ENCODE peak calls at places on chromosomes 5 and 9, in six cellular contexts. Y, A, B, U, F and M are unnamed samples. For H3K9me3, the result is how much of the 10 kb centered on the place peaks cover.

GRCh38 chr9:2637390-2637789 is 15.8 kb downstream of the VLDLR start:
- DNase-seq in A (no peak), U (no peak), Y (no peak), F (no peak), B (no peak), M (no peak)

GRCh38 chr9:98429613-98430012 is 174.2 kb upstream of the TBC1D2 start:
- DNase-seq in F (no peak), Y (no peak), B (no peak), A (no peak), U (peak), M (no peak)

GRCh38 chr9:114786251-114786650 is 19.6 kb downstream of the TNFSF15 start:
- DNase-seq in U (no peak), A (no peak), Y (no peak), F (no peak), B (no peak), M (no peak)

GRCh38 chr5:14702238-14702839 is 37.8 kb downstream of the OTULIN start:
- DNase-seq in U (no peak), F (no peak), A (no peak), B (no peak), Y (no peak), M (no peak)

GRCh38 chr5:73969195-73970059 is 343.4 kb downstream of the ARHGEF28 start:
- DNase-seq in B (no peak), U (no peak), A (no peak), F (no peak), Y (no peak), M (no peak)

GRCh38 chr9:124632077-124632621 is 125.0 kb upstream of the NR5A1 start:
- DNase-seq in U (peak), F (no peak), A (no peak), Y (no peak), B (no peak), M (no peak)

GRCh38 chr5:15384176-15384575 is 115.8 kb upstream of the FBXL7 start:
- DNase-seq in Y (no peak), F (no peak), B (no peak), A (no peak), U (no peak), M (no peak)

GRCh38 chr9:36101916-36102741 is 34.4 kb upstream of the GLIPR2 start:
- DNase-seq in F (no peak), Y (no peak), U (peak), B (no peak), A (no peak), M (no peak)

GRCh38 chr9:125260564-125260963 is 1.1 kb upstream of the GAPVD1 start:
- DNase-seq in Y (no peak), U (peak), B (no peak), F (no peak), A (no peak), M (no peak)

GRCh38 chr9:109427886-109428285 is 70.2 kb downstream of the PTPN3 start:
- DNase-seq in B (no peak), U (no peak), F (no peak), A (no peak), Y (no peak), M (no peak)

GRCh38 chr9:114606597-114607207 is 4.4 kb upstream of the TMEM268 start:
- DNase-seq in B (no peak), F (no peak), A (no peak), U (peak), Y (no peak), M (no peak)

GRCh38 chr5:119309290-119309818 is 46.5 kb upstream of the TNFAIP8 start:
- DNase-seq in A (no peak), Y (no peak), B (no peak), F (peak), U (no peak), M (no peak)

GRCh38 chr5:6525910-6526309 is 77.3 kb downstream of the UBE2QL1 start:
- DNase-seq in F (peak), A (no peak), B (no peak), U (no peak), Y (no peak), M (peak)

GRCh38 chr9:96784021-96784420 is 6.1 kb upstream of the ZNF510 start:
- DNase-seq in F (no peak), A (no peak), U (no peak), B (no peak), Y (no peak), M (no peak)
- H3K9me3 ChIP-seq in F (under half), A (under half), U (under half), B (under half), Y (under half), M (under half)

GRCh38 chr9:34123682-34124081 is 2.8 kb downstream of the DCAF12 start:
- DNase-seq in F (peak), U (no peak), B (no peak), Y (no peak), A (no peak), M (no peak)

GRCh38 chr9:34124923-34125322 is 1.6 kb downstream of the DCAF12 start:
- DNase-seq in F (no peak), Y (no peak), U (peak), B (no peak), A (no peak), M (no peak)

GRCh38 chr9:34121996-34122395 is 4.5 kb downstream of the DCAF12 start:
- DNase-seq in B (no peak), F (no peak), U (peak), Y (no peak), A (no peak), M (no peak)

GRCh38 chr9:34125681-34126206 is 754 bp downstream of the DCAF12 start:
- DNase-seq in A (no peak), B (no peak), U (peak), Y (no peak), F (no peak), M (no peak)

DNA sequence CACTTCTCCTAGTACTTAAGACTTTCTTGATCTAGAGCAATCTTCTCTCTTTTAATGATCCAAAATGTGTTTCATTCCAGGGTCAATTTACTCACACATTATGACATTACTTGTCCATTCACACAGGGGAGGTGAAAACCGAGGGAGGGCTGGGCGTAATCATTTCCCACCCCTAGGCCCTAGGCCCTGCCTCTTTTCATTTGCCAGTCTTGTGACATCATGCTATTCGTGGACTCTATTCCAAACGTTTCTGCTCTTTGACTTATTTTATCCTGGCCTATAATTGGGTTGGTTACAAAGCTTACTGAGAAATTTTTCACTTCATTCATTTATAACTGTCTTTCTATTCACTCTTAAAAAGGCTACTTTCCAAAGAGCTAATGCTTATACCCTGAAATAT is 2.4 kb downstream of the DCAF12 start:
- DNase-seq in Y (no peak), U (no peak), B (no peak), F (peak), A (no peak), M (no peak)
- H3K27ac ChIP-seq in Y (no peak), U (no peak), B (peak), F (peak), A (no peak), M (no peak)

DNA sequence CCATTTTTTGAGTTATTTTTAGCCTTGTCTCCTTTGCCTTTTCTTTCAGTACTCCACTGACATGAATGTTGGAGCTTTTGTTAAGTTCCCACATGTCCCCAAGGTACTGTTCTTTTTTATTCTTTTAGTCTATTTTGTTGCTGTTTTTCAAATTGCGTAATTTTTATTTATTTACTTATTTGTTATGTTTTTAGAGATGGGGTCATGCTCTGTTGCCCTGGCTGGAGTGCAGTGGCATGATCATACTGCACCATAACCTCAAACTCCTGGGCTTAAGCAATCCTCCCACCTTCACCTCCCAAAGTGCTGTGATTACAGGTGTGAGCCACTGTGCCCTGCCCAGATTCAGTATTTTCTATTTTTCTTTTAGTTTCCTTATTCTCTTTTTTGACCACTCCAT is 5.4 kb upstream of the PCDHA1 start:
- DNase-seq in F (no peak), A (no peak), B (no peak), U (no peak), Y (no peak), M (no peak)
- H3K9me3 ChIP-seq in F (under half), A (half or more), B (under half), U (under half), Y (half or more), M (under half)

DNA sequence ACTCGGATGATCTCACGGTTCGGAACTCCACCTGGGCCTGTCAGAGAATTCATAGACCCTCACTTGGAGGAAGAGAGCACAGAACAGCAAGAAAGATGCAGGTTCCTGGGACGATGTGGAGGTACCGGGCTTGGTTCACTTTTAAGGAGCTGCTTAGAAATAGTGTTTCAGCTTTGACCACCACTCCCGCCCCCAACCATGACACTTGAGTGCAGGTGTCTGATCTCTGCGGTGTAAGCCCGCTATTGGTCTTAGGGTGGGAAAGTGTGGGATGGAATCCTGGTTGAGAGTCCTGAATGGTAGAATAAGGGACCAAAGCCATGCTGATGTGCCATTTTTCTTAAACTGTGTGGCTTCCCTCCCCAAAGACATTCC is 97.2 kb upstream of the LMX1B start:
- DNase-seq in F (no peak), U (no peak), A (no peak), B (no peak), Y (no peak), M (no peak)
- H3K27ac ChIP-seq in F (no peak), U (no peak), A (no peak), B (no peak), Y (no peak), M (no peak)

GRCh38 chr5:152704286-152704685 is 299.2 kb upstream of the NMUR2 start:
- DNase-seq in U (no peak), A (no peak), B (no peak), Y (no peak), F (no peak), M (no peak)
- H3K9me3 ChIP-seq in U (under half), A (under half), B (under half), Y (under half), F (under half), M (under half)

GRCh38 chr9:95461448-95462381 is 55.1 kb downstream of the PTCH1 start:
- DNase-seq in A (no peak), B (no peak), F (no peak), U (no peak), Y (no peak), M (no peak)

GRCh38 chr9:95465115-95465514 is 51.7 kb downstream of the PTCH1 start:
- DNase-seq in A (no peak), B (no peak), F (no peak), U (no peak), Y (no peak), M (no peak)

GRCh38 chr9:95462419-95463121 is 54.2 kb downstream of the PTCH1 start:
- DNase-seq in U (peak), F (peak), B (peak), A (peak), Y (peak), M (no peak)

GRCh38 chr9:95460627-95461164 is 56.1 kb downstream of the PTCH1 start:
- DNase-seq in B (no peak), A (no peak), Y (no peak), F (no peak), U (no peak), M (no peak)

GRCh38 chr9:95463145-95464060 is 53.4 kb downstream of the PTCH1 start:
- DNase-seq in F (peak), A (no peak), Y (no peak), B (no peak), U (no peak), M (no peak)
- H3K27ac ChIP-seq in F (peak), A (no peak), Y (peak), B (no peak), U (peak), M (no peak)